ENCODE peak calls at places on chromosomes 16 and 17, in six cellular contexts. B is OCI-LY7, F is lung, X is heart left ventricle, J is right cardiac atrium, Q is heart right ventricle. O is an unnamed sample.

GRCh38 chr16:85498607-85499006 is 114.5 kb upstream of the GSE1 start:
- DNase-seq in B (peak; percentile 49), F (no peak), X (peak; percentile 69), J (no peak), Q (no peak), O (no peak)

GRCh38 chr16:38941-39892 is 14.2 kb downstream of the POLR3K start:
- DNase-seq in B (peak; percentile 86), F (peak; percentile 45), X (no peak), J (peak; percentile 40), Q (no peak), O (peak; percentile 21)

GRCh38 chr16:57893217-57893558 is 77.7 kb downstream of the CNGB1 start:
- DNase-seq in B (no peak), F (no peak), X (no peak), J (no peak), Q (no peak), O (no peak)

GRCh38 chr17:49645654-49646053 is 32.2 kb downstream of the SPOP start:
- DNase-seq in B (no peak), F (no peak), X (no peak), J (no peak), Q (no peak), O (no peak)

GRCh38 chr16:31108035-31108793 is at the start of gene BCKDK:
- DNase-seq in B (peak; percentile 88), F (peak; percentile 68), X (peak; percentile 88), J (peak; percentile 93), Q (peak; percentile 85), O (peak; percentile 39)

GRCh38 chr17:71959129-71959528 is 161.7 kb upstream of the SOX9 start:
- DNase-seq in B (peak; percentile 25), F (no peak), X (no peak), J (no peak), Q (no peak), O (no peak)

GRCh38 chr16:86566966-86567700 is 504 bp downstream of the FOXC2 start:
- DNase-seq in B (no peak), F (no peak), X (no peak), J (peak; percentile 76), Q (peak; percentile 41), O (no peak)

GRCh38 chr17:48751733-48752398 is 23.3 kb upstream of the HOXB13 start:
- DNase-seq in B (no peak), F (no peak), X (no peak), J (no peak), Q (no peak), O (no peak)

GRCh38 chr17:52120465-52120864 is 38.0 kb downstream of the CA10 start:
- DNase-seq in B (no peak), F (no peak), X (no peak), J (no peak), Q (no peak), O (no peak)

GRCh38 chr16:1640261-1640956 is 28.2 kb downstream of the CRAMP1 start:
- DNase-seq in B (no peak), F (no peak), X (no peak), J (peak; percentile 47), Q (no peak), O (no peak)

GRCh38 chr16:24612656-24613055 is 73.3 kb downstream of the RBBP6 start:
- DNase-seq in B (no peak), F (no peak), X (no peak), J (no peak), Q (no peak), O (no peak)

GRCh38 chr16:65884018-65884417 is 482.5 kb upstream of the CDH5 start:
- DNase-seq in B (no peak), F (no peak), X (no peak), J (no peak), Q (no peak), O (no peak)

DNA sequence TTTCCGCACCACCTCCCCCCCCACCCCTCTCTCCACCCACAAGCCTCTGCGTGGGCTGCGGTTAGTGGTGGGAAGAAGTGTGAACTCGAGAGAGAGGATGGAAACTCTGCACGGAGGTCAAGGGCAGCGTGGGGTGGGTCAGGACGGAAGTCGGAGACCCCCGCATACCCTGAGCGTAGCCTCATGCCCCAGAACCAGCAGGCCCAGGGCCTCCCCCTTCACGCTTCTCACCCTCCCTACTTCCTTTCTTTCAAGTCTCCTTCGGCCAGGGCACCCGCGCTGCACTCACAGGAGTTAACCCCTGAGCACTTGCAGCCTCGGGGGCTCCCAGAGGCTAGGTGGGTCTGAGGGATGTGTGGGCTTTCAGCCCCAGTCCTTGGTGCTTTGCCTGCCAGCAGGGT is 9.2 kb downstream of the TBKBP1 start:
- DNase-seq in B (peak; percentile 37), F (no peak), X (no peak), J (no peak), Q (no peak), O (peak; percentile 37)
- H3K27ac ChIP-seq in B (no peak overlapping the region), F (no peak overlapping the region), X (no peak overlapping the region), J (no peak overlapping the region), Q (no peak overlapping the region), O (no peak overlapping the region)

GRCh38 chr17:76451480-76451879 is 1.5 kb downstream of the UBE2O start:
- DNase-seq in B (no peak), F (no peak), X (no peak), J (no peak), Q (no peak), O (no peak)

GRCh38 chr17:76449126-76449525 is 3.8 kb downstream of the UBE2O start:
- DNase-seq in B (no peak), F (no peak), X (no peak), J (no peak), Q (no peak), O (no peak)

GRCh38 chr17:76453431-76453743 is 435 bp upstream of the UBE2O start:
- DNase-seq in B (no peak), F (no peak), X (no peak), J (no peak), Q (no peak), O (no peak)

GRCh38 chr17:76452646-76453430 is at the start of gene UBE2O:
- DNase-seq in B (peak; percentile 96), F (peak; percentile 86), X (peak; percentile 92), J (peak; percentile 96), Q (peak; percentile 91), O (peak; percentile 95)

DNA sequence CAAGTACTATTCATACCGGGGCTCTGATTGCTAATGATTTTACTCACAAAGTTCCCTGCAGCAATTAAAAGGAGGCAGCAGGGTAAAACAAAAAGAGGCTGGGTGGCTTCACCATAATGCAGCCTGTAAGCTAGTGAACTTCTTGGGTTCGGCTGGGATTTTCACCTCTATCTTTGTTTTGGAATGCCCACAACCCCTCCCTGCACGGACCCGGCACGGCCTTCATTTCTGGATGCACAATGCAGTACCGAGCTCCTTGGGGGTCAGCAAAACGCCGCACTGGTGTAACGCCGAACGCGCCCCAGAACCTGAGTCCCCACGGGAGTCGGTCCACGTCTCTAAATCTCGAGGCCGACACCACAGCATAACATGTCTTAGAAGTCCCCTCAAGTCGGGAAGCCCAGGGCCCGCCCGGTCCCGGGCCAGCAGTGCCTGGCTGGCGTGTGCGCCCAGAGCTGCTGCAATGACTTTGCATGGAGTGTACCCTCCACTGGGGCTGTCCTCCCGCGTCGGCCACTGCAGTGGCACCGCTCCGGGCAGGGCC is 778 bp downstream of the UBE2O start:
- DNase-seq in B (peak; percentile 44), F (no peak), X (peak; percentile 53), J (peak; percentile 60), Q (no peak), O (no peak)
- H3K27ac ChIP-seq in B (no peak overlapping the region), F (peak overlapping the region; percentile 14), X (peak overlapping the region; percentile 86), J (peak overlapping the region; percentile 1), Q (peak overlapping the region; percentile 94), O (peak overlapping the region; percentile 89)

GRCh38 chr16:88045820-88046303 is 94.6 kb downstream of the BANP start:
- DNase-seq in B (peak; percentile 92), F (no peak), X (no peak), J (no peak), Q (no peak), O (no peak)
- H3K27ac ChIP-seq in B (peak overlapping the region; percentile 69), F (no peak overlapping the region), X (no peak overlapping the region), J (no peak overlapping the region), Q (no peak overlapping the region), O (no peak overlapping the region)

GRCh38 chr16:81946206-81946605 is 65.1 kb downstream of the SDR42E1 start:
- DNase-seq in B (no peak), F (no peak), X (no peak), J (no peak), Q (no peak), O (no peak)

GRCh38 chr16:81951564-81951963 is 59.7 kb downstream of the SDR42E1 start:
- DNase-seq in B (no peak), F (no peak), X (no peak), J (no peak), Q (no peak), O (no peak)

GRCh38 chr16:81940781-81941560 is 70.3 kb downstream of the SDR42E1 start:
- DNase-seq in B (no peak), F (no peak), X (no peak), J (no peak), Q (no peak), O (peak; percentile 8)

GRCh38 chr16:81945665-81946064 is 65.6 kb downstream of the SDR42E1 start:
- DNase-seq in B (no peak), F (no peak), X (no peak), J (no peak), Q (no peak), O (no peak)
- H3K27ac ChIP-seq in B (no peak overlapping the region), F (no peak overlapping the region), X (no peak overlapping the region), J (no peak overlapping the region), Q (no peak overlapping the region), O (no peak overlapping the region)

DNA sequence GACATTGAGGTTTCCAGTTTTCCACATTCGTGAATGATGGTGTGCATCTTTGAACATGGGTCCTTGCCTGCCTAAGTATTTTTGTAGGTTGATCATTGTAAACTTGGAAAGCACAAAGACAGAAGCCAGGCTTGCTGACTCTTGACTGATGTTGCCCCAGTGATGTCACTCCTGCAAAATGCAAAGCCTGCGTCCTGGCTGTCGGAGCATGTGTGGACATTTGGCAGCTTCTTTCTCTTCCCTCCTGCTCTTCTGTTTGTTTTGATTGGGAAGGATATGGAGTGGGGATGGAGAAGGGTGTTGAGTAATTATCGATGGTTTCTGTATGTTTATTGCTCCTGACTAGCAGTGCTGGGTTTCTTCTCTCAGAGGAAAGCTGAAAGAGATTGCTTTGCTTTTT is 3.2 kb downstream of the NDE1 start:
- DNase-seq in B (no peak), F (no peak), X (peak; percentile 46), J (no peak), Q (no peak), O (no peak)
- H3K27ac ChIP-seq in B (no peak overlapping the region), F (no peak overlapping the region), X (no peak overlapping the region), J (no peak overlapping the region), Q (peak overlapping the region; percentile 19), O (no peak overlapping the region)

GRCh38 chr16:4534151-4534790 is 4.3 kb downstream of the CDIP1 start:
- DNase-seq in B (no peak), F (no peak), X (no peak), J (no peak), Q (peak; percentile 32), O (no peak)
- H3K27ac ChIP-seq in B (no peak overlapping the region), F (no peak overlapping the region), X (peak overlapping the region; percentile 43), J (peak overlapping the region; percentile 78), Q (peak overlapping the region; percentile 80), O (peak overlapping the region; percentile 40)

DNA sequence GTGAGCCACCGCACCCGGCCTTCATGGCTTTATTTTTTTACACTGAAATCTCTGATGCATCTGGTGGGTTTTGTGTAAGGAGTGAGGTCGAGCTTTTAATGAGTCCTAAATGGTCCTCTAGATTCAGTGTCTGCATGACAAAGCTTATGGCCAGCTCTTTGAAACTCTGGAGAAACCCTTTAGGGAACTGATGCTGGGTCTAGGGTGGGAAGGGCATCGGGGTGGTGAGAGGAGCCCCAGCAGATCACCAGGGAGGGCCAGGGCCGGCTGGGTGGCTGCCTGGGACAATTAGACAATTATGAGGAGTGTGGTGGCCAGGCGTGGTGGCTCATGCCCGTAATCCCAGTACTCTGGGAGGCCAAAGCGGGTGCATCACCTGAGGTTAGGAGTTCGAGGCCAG is 93.9 kb downstream of the SEC14L1 start:
- DNase-seq in B (no peak), F (no peak), X (no peak), J (peak; percentile 65), Q (no peak), O (no peak)
- H3K27ac ChIP-seq in B (no peak overlapping the region), F (no peak overlapping the region), X (peak overlapping the region; percentile 55), J (no peak overlapping the region), Q (peak overlapping the region; percentile 80), O (no peak overlapping the region)

O was measured in naive thymus-derived CD4-positive, alpha-beta T cell.